ENCODE peak calls at places on chromosome 21, in six cellular contexts. F is GM12878, Y is HepG2, D is H1, S is GM12891, N is K562. L is an unnamed sample.
A peak's percentile ranks its signal among the peaks of the same experiment; 100 is the strongest.

GRCh38 chr21:46006547-46007497 is 25.3 kb downstream of the COL6A1 start:
- DNase-seq in F (no peak), S (no peak), Y (no peak), D (peak; percentile 38), N (no peak), L (peak; percentile 19)

GRCh38 chr21:26710155-26710554 is 135.1 kb downstream of the ADAMTS1 start:
- DNase-seq in D (no peak), F (no peak), Y (no peak), N (no peak), S (no peak), L (no peak)

GRCh38 chr21:20591294-20591693 is 406.9 kb upstream of the NCAM2 start:
- DNase-seq in Y (no peak), F (no peak), D (no peak), S (no peak), N (no peak), L (no peak)

GRCh38 chr21:33201945-33202344 is 27.8 kb upstream of the IFNAR2 start:
- DNase-seq in D (no peak), S (no peak), F (no peak), Y (no peak), N (no peak), L (no peak)

GRCh38 chr21:20789696-20790095 is 208.5 kb upstream of the NCAM2 start:
- DNase-seq in N (no peak), Y (no peak), F (no peak), S (no peak), D (no peak), L (no peak)

GRCh38 chr21:33680870-33681269 is 38.6 kb downstream of the ITSN1 start:
- DNase-seq in Y (no peak), D (no peak), F (no peak), S (no peak), N (no peak), L (no peak)

GRCh38 chr21:25385912-25386474 is 221.3 kb downstream of the MRPL39 start:
- DNase-seq in N (peak; percentile 50), D (no peak), Y (peak; percentile 72), S (no peak), F (no peak), L (no peak)

GRCh38 chr21:20882462-20883415 is 115.5 kb upstream of the NCAM2 start:
- DNase-seq in F (no peak), S (no peak), D (peak; percentile 65), N (peak; percentile 23), Y (no peak), L (no peak)

GRCh38 chr21:27033467-27033866 is 66.6 kb upstream of the ADAMTS5 start:
- DNase-seq in N (no peak), S (no peak), D (no peak), Y (no peak), F (no peak), L (no peak)

GRCh38 chr21:38787461-38788274 is 18.1 kb upstream of the ETS2 start:
- DNase-seq in F (no peak), N (peak; percentile 76), S (no peak), Y (peak; percentile 99), D (no peak), L (peak; percentile 27)

GRCh38 chr21:38756746-38757145 is 49.0 kb upstream of the ETS2 start:
- DNase-seq in F (no peak), D (no peak), N (no peak), S (no peak), Y (no peak), L (no peak)

GRCh38 chr21:34592120-34592561 is 22.8 kb downstream of the RCAN1 start:
- DNase-seq in D (no peak), N (peak; percentile 30), S (no peak), F (no peak), Y (no peak), L (no peak)

GRCh38 chr21:35010450-35010849 is 38.7 kb downstream of the RUNX1 start:
- DNase-seq in Y (no peak), D (no peak), S (no peak), F (no peak), N (no peak), L (no peak)

GRCh38 chr21:46399129-46399528 is 59.6 kb upstream of the DIP2A start:
- DNase-seq in S (no peak), F (no peak), N (no peak), D (no peak), Y (no peak), L (no peak)

GRCh38 chr21:45990049-45990711 is 8.6 kb downstream of the COL6A1 start:
- DNase-seq in Y (no peak), D (no peak), F (no peak), S (no peak), N (no peak), L (no peak)

GRCh38 chr21:29163381-29164115 is 33.1 kb downstream of the MAP3K7CL start:
- DNase-seq in S (no peak), N (no peak), Y (no peak), F (no peak), D (no peak), L (no peak)

GRCh38 chr21:33801424-33802405 is 113.9 kb downstream of the ATP5PO start:
- DNase-seq in N (no peak), F (no peak), S (no peak), Y (peak; percentile 1), D (no peak), L (no peak)

GRCh38 chr21:28207776-28208175 is 784.9 kb downstream of the LTN1 start:
- DNase-seq in N (no peak), Y (no peak), S (no peak), F (no peak), D (no peak), L (no peak)

GRCh38 chr21:31235671-31236450 is 108.2 kb downstream of the TIAM1 start:
- DNase-seq in F (no peak), D (no peak), Y (no peak), S (no peak), N (no peak), L (no peak)

GRCh38 chr21:46111857-46112730 is 14.2 kb downstream of the COL6A2 start:
- DNase-seq in D (no peak), S (peak; percentile 10), Y (no peak), N (no peak), F (no peak), L (peak; percentile 8)

GRCh38 chr21:46559291-46559983 is 45.4 kb downstream of the S100B start:
- DNase-seq in F (peak; percentile 34), Y (peak; percentile 41), S (no peak), D (peak; percentile 41), N (peak; percentile 11), L (no peak)

GRCh38 chr21:19648376-19648775 is 1244.8 kb upstream of the TMPRSS15 start:
- DNase-seq in F (no peak), D (no peak), Y (no peak), S (no peak), N (no peak), L (no peak)

GRCh38 chr21:24939288-24939687 is 668.0 kb downstream of the MRPL39 start:
- DNase-seq in N (no peak), D (no peak), F (no peak), Y (no peak), S (no peak), L (no peak)

GRCh38 chr21:44303490-44303981 is 3.7 kb downstream of the PFKL start:
- DNase-seq in Y (peak; percentile 84), N (no peak), S (no peak), F (no peak), D (no peak), L (no peak)
- TF ChIP-seq POLR2A in Y (no peak), N (no peak), S (no peak), F (no peak), D (no peak), L (no peak)

DNA sequence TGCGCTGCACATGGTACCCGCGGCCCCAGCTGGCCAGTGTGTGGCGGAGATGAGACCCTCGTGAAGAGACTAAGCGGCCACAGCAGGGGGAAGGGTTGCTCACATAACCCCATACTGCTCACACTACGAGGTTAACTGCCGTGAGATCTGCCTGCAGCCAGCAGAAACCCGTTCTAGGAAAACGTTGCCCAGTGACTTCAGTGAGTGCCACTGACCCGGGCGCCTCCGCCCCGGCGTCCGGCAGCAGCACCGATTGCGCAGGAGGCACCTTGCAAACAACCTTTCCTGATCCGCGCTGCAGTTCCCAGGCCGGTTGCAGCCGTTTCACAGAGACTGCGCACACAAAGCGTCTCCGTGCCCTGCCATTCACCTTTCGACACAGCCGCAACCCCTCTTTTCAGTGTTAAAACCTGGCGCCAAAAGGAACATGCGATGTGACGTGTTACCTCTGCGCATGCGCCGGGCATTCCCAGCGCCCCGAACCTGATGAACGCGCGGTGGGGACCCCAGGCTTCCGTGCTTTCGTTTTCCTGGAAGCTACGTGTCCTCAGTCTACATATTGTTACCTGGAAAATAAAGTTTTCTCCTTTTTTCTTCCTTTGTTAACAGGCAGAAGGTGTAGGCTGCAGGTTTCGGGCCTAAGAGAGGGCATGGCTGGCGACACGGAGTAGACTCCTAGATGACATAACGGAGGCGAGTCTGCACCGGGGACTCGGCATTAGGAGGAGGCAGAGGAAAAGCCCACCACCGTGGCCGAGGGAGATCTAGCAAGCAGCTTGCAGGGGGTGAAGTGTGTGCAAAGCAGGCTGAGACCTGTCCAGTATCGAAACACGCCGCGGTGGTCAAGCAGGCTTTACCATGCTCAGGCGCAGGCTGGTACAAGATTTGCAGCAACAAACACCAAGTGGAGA is 8.9 kb downstream of the VPS26C start:
- DNase-seq in Y (peak; percentile 84), D (peak; percentile 80), N (no peak), F (peak; percentile 87), S (peak; percentile 69), L (peak; percentile 56)
- TF ChIP-seq TAF1 in Y (peak; percentile 77), D (peak; percentile 83), N (no peak), F (peak; percentile 71), S (peak; percentile 52), L (peak; percentile 80)

GRCh38 chr21:41877901-41878830 is 978 bp downstream of the PRDM15 start:
- DNase-seq in F (no peak), Y (no peak), S (no peak), D (no peak), N (peak; percentile 76), L (no peak)

GRCh38 chr21:41880153-41880552 is 1.0 kb upstream of the PRDM15 start:
- DNase-seq in N (no peak), S (no peak), D (no peak), F (no peak), Y (no peak), L (no peak)

GRCh38 chr21:41881051-41881450 is 1.9 kb upstream of the PRDM15 start:
- DNase-seq in D (no peak), S (no peak), F (no peak), N (no peak), Y (no peak), L (no peak)

GRCh38 chr21:41878831-41879189 is 334 bp downstream of the PRDM15 start:
- DNase-seq in Y (peak; percentile 45), S (peak; percentile 78), D (peak; percentile 79), F (no peak), N (peak; percentile 87), L (peak; percentile 77)

GRCh38 chr21:41879190-41879998 is at the start of gene PRDM15:
- DNase-seq in Y (peak; percentile 55), D (peak; percentile 88), S (peak; percentile 71), F (no peak), N (peak; percentile 92), L (peak; percentile 74)
- TF ChIP-seq POLR2A in Y (no peak), D (no peak), S (no peak), F (peak; percentile 82), N (peak; percentile 72), L (peak; percentile 59)

GRCh38 chr21:44710294-44710665 is 1.1 kb downstream of the TSPEAR start:
- DNase-seq in N (no peak), Y (no peak), F (no peak), D (peak; percentile 56), S (no peak), L (no peak)

GRCh38 chr21:44708213-44708865 is 3.0 kb downstream of the TSPEAR start:
- DNase-seq in S (no peak), D (peak; percentile 69), F (no peak), N (no peak), Y (no peak), L (no peak)

GRCh38 chr21:44710756-44711326 is 531 bp downstream of the TSPEAR start:
- DNase-seq in N (no peak), D (peak; percentile 67), S (no peak), F (no peak), Y (no peak), L (no peak)

GRCh38 chr21:44708866-44709425 is 2.4 kb downstream of the TSPEAR start:
- DNase-seq in F (no peak), N (no peak), Y (no peak), D (no peak), S (no peak), L (no peak)

GRCh38 chr21:44709426-44710293 is 1.7 kb downstream of the TSPEAR start:
- DNase-seq in Y (no peak), D (peak; percentile 49), N (no peak), S (no peak), F (no peak), L (no peak)
- TF ChIP-seq TAF1 in Y (no peak), D (no peak), N (no peak), S (no peak), F (no peak), L (no peak)

L was measured in GM12892.